ENCODE peak calls at places on chromosome 17, in five cellular contexts. H is H1, R is SK-N-SH, W is GM12878, L is K562. A is an unnamed sample.

GRCh38 chr17:43645765-43646481 is 15.8 kb downstream of the MEOX1 start:
- DNase-seq in H (no peak), R (peak), W (no peak), L (no peak), A (no peak)

GRCh38 chr17:43547189-43547550 is 1.0 kb upstream of the ETV4 start:
- DNase-seq in H (no peak), R (no peak), W (no peak), L (no peak), A (no peak)

GRCh38 chr17:3534881-3535252 is 22.7 kb downstream of the TRPV3 start:
- DNase-seq in H (no peak), R (no peak), W (no peak), L (no peak), A (no peak)

GRCh38 chr17:66348605-66349165 is 46.3 kb downstream of the PRKCA start:
- DNase-seq in H (no peak), R (peak), W (no peak), L (peak), A (peak)

GRCh38 chr17:15262291-15263205 is 2.6 kb downstream of the PMP22 start:
- DNase-seq in H (no peak), R (peak), W (no peak), L (peak), A (no peak)

GRCh38 chr17:41692722-41693521 is 4.2 kb downstream of the EIF1 start:
- DNase-seq in H (no peak), R (no peak), W (no peak), L (no peak), A (no peak)

GRCh38 chr17:80678621-80679020 is 134.0 kb downstream of the RPTOR start:
- DNase-seq in H (no peak), R (no peak), W (no peak), L (no peak), A (no peak)

GRCh38 chr17:36777118-36777517 is 160.2 kb upstream of the LHX1 start:
- DNase-seq in H (no peak), R (no peak), W (no peak), L (peak), A (no peak)

GRCh38 chr17:47300718-47301117 is 23.0 kb upstream of the EFCAB13 start:
- DNase-seq in H (no peak), R (no peak), W (no peak), L (no peak), A (no peak)

GRCh38 chr17:47298712-47299111 is 25.0 kb upstream of the EFCAB13 start:
- DNase-seq in H (no peak), R (no peak), W (no peak), L (no peak), A (no peak)

GRCh38 chr17:47299239-47299910 is 24.4 kb upstream of the EFCAB13 start:
- DNase-seq in H (no peak), R (no peak), W (no peak), L (no peak), A (no peak)

GRCh38 chr17:47301831-47302230 is 21.9 kb upstream of the EFCAB13 start:
- DNase-seq in H (no peak), R (no peak), W (no peak), L (no peak), A (no peak)

DNA sequence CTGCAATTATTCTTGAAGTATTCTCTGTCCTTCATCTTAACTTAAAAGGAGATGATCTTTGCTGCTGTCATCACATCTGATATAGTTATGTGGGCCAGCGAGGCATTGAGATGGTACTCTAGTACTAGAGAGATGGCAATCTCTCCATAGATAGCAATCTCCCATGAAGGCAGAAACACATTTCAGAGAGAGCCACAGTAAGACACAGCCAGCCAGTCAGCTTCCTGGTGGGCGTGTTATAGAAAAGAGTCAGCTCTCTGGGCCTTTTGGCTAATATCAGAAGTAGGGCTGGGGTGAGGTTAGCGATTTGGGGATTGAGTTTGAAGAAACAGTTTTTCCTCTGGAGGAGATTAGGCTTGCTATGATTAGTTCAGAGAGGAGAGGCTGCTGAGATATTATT is 22.6 kb upstream of the EFCAB13 start:
- DNase-seq in H (no peak), R (no peak), W (no peak), L (no peak), A (no peak)
- TF ChIP-seq RFX5 in H (no peak), R (no peak), W (no peak), L (no peak), A (no peak)

GRCh38 chr17:81682565-81683207 is 911 bp downstream of the ARL16 start:
- DNase-seq in H (no peak), R (peak), W (no peak), L (no peak), A (no peak)

GRCh38 chr17:81683208-81683583 is 401 bp downstream of the ARL16 start:
- DNase-seq in H (no peak), R (no peak), W (no peak), L (no peak), A (no peak)

GRCh38 chr17:81680150-81680549 is 3.4 kb downstream of the ARL16 start:
- DNase-seq in H (no peak), R (no peak), W (no peak), L (no peak), A (peak)

GRCh38 chr17:81683584-81684441 is at the start of the genes ARL16 and HGS:
- DNase-seq in H (peak), R (peak), W (peak), L (peak), A (peak)

DNA sequence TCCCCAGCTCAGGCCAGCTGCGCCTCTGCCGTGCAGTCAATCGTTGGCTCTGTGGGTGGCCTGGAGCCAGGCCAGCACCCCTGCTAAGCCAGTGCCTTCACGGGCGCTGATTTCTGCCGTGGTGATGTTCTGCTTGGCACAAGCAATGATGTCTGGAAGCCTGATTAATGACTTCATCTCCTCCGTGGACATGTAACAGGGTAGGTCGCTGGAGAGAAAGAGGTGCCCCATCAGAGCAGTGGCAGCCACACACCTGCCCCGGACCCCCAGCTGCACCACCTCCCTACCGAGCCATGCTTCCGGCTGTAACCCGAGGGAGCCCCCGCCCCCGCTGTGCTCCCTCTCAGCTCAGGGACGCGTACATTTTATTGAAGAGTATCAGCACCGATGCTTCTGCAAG is 1.9 kb downstream of the ARL16 start:
- DNase-seq in H (no peak), R (no peak), W (no peak), L (no peak), A (no peak)
- TF ChIP-seq JUND in H (no peak), R (no peak), W (no peak), L (no peak), A (no peak)

DNA sequence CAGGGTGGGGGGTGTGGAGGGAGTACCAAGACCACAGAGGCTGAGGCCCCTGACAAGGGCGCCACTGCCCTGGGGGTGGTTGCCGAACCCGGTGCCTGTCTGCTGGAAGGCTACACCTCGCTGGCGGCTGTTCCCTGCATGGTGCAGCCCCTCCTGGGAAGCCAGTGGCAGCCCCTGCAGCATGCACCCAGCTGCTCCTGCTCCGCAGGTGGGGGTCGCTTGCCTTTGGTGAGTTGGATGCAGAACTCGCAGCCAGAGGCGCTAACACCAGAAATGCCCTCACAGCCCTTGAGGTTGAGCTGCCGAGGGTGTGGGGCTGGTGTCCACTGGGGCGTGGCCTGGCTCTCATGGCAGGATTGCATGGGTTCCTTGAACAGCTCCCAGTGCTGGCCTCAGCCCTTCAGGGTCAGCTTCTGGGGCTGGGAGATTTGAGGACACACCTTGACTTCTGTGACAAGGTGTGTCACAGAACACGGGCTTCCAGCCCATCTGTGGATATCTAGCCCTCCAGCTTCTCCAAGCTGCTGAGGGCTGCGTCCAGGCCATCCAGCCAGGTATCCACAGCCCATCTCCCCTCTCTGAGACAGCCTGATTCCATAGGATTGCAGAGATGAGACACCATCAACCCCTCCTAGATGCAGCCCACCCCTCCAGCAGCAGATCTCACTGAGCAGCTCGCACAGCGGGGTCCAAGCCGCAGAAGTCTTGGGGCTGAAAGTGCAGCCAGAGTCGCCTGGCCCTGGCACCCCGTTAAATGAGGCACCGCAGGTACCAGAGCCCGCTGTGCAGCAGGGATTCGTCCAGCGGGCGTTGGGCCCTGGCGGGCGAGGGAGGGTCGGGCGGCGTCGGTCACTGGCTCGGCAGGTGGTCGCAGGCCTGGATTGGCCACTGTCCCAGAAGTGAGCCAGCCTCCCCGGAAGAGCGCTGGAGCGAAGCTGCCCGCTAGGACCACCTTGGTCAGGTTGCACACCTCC is 586.3 kb downstream of the KCNJ18 start:
- DNase-seq in H (no peak), R (no peak), W (no peak), L (no peak), A (no peak)
- TF ChIP-seq RFX5 in H (no peak), R (no peak), W (no peak), L (no peak), A (no peak)

GRCh38 chr17:30188211-30188939 is 47.1 kb downstream of the SLC6A4 start:
- DNase-seq in H (no peak), R (no peak), W (no peak), L (no peak), A (no peak)
- TF ChIP-seq JUND in H (no peak), R (no peak), W (no peak), L (no peak), A (no peak)